ENCODE peak calls at places on chromosomes 4 and X, in seven cellular contexts. One of them, this sample, is unnamed. For H3K4me1, the result is how much of the 10 kb centered on the place peaks cover.

GRCh38 chr4:47483722-47484121 is 1.4 kb upstream of the ATP10D start:
- DNase-seq in HepG2: no peak
- DNase-seq in suprapubic skin: no peak
- DNase-seq in tibial nerve: no peak
- DNase-seq in esophagus muscularis mucosa: no peak
- DNase-seq in ovary: no peak
- DNase-seq in SK-N-SH: no peak
- DNase-seq in this sample: no peak

GRCh38 chr4:14864365-14864762 is 137.9 kb upstream of the CPEB2 start:
- DNase-seq in HepG2: no peak
- DNase-seq in suprapubic skin: no peak
- DNase-seq in tibial nerve: no peak
- DNase-seq in esophagus muscularis mucosa: no peak
- DNase-seq in ovary: no peak
- DNase-seq in SK-N-SH: no peak
- DNase-seq in this sample: no peak

GRCh38 chr4:31104033-31104432 is 383.9 kb downstream of the PCDH7 start:
- DNase-seq in HepG2: no peak
- DNase-seq in suprapubic skin: no peak
- DNase-seq in tibial nerve: no peak
- DNase-seq in esophagus muscularis mucosa: no peak
- DNase-seq in ovary: no peak
- DNase-seq in SK-N-SH: no peak
- DNase-seq in this sample: no peak

GRCh38 chrX:53458082-53458481 is 23.9 kb upstream of the HSD17B10 start:
- DNase-seq in HepG2: no peak
- DNase-seq in suprapubic skin: no peak
- DNase-seq in tibial nerve: no peak
- DNase-seq in esophagus muscularis mucosa: no peak
- DNase-seq in ovary: no peak
- DNase-seq in SK-N-SH: no peak
- DNase-seq in this sample: no peak

GRCh38 chr4:81565137-81565870 is 93.6 kb upstream of the RASGEF1B start:
- DNase-seq in HepG2: no peak
- DNase-seq in suprapubic skin: peak
- DNase-seq in tibial nerve: peak
- DNase-seq in esophagus muscularis mucosa: no peak
- DNase-seq in ovary: peak
- DNase-seq in SK-N-SH: no peak
- DNase-seq in this sample: peak

GRCh38 chr4:94214703-94215360 is 7.2 kb downstream of the SMARCAD1 start:
- DNase-seq in HepG2: no peak
- DNase-seq in suprapubic skin: no peak
- DNase-seq in tibial nerve: no peak
- DNase-seq in esophagus muscularis mucosa: no peak
- DNase-seq in ovary: no peak
- DNase-seq in SK-N-SH: no peak
- DNase-seq in this sample: no peak

GRCh38 chr4:36385951-36386561 is 104.6 kb downstream of the DTHD1 start:
- DNase-seq in HepG2: no peak
- DNase-seq in suprapubic skin: no peak
- DNase-seq in tibial nerve: no peak
- DNase-seq in esophagus muscularis mucosa: no peak
- DNase-seq in ovary: no peak
- DNase-seq in SK-N-SH: no peak
- DNase-seq in this sample: peak

GRCh38 chr4:26204911-26205368 is 115.9 kb upstream of the RBPJ start:
- DNase-seq in HepG2: no peak
- DNase-seq in suprapubic skin: no peak
- DNase-seq in tibial nerve: peak
- DNase-seq in esophagus muscularis mucosa: no peak
- DNase-seq in ovary: peak
- DNase-seq in SK-N-SH: no peak
- DNase-seq in this sample: no peak

GRCh38 chrX:129779086-129779672 is 570 bp upstream of the SASH3 start:
- DNase-seq in HepG2: no peak
- DNase-seq in suprapubic skin: no peak
- DNase-seq in tibial nerve: no peak
- DNase-seq in esophagus muscularis mucosa: no peak
- DNase-seq in ovary: no peak
- DNase-seq in SK-N-SH: no peak
- DNase-seq in this sample: no peak

GRCh38 chr4:76194325-76194724 is 19.3 kb downstream of the SCARB2 start:
- DNase-seq in HepG2: no peak
- DNase-seq in suprapubic skin: no peak
- DNase-seq in tibial nerve: no peak
- DNase-seq in esophagus muscularis mucosa: peak
- DNase-seq in ovary: no peak
- DNase-seq in SK-N-SH: no peak
- DNase-seq in this sample: no peak

GRCh38 chrX:100685284-100685996 is 41.4 kb downstream of the SRPX2 start:
- DNase-seq in HepG2: peak
- DNase-seq in suprapubic skin: no peak
- DNase-seq in tibial nerve: peak
- DNase-seq in esophagus muscularis mucosa: peak
- DNase-seq in ovary: peak
- DNase-seq in SK-N-SH: peak
- DNase-seq in this sample: peak

GRCh38 chr4:185358514-185359433 is 37.0 kb downstream of the LRP2BP start:
- DNase-seq in HepG2: peak
- DNase-seq in suprapubic skin: no peak
- DNase-seq in tibial nerve: no peak
- DNase-seq in esophagus muscularis mucosa: no peak
- DNase-seq in ovary: no peak
- DNase-seq in SK-N-SH: no peak
- DNase-seq in this sample: no peak

GRCh38 chr4:119314356-119314755 is 7.6 kb downstream of the FABP2 start:
- DNase-seq in HepG2: peak
- DNase-seq in suprapubic skin: no peak
- DNase-seq in tibial nerve: no peak
- DNase-seq in esophagus muscularis mucosa: no peak
- DNase-seq in ovary: no peak
- DNase-seq in SK-N-SH: no peak
- DNase-seq in this sample: peak

GRCh38 chr4:112515278-112516075 is 503 bp downstream of the NEUROG2 start:
- DNase-seq in HepG2: no peak
- DNase-seq in suprapubic skin: no peak
- DNase-seq in tibial nerve: no peak
- DNase-seq in esophagus muscularis mucosa: no peak
- DNase-seq in ovary: peak
- DNase-seq in SK-N-SH: peak
- DNase-seq in this sample: no peak

GRCh38 chrX:9785944-9786741 is at the start of gene SHROOM2:
- DNase-seq in HepG2: no peak
- DNase-seq in suprapubic skin: no peak
- DNase-seq in tibial nerve: no peak
- DNase-seq in esophagus muscularis mucosa: no peak
- DNase-seq in ovary: peak
- DNase-seq in SK-N-SH: peak
- DNase-seq in this sample: no peak

GRCh38 chr4:160143574-160143973 is 1040.7 kb downstream of the RAPGEF2 start:
- DNase-seq in HepG2: no peak
- DNase-seq in suprapubic skin: no peak
- DNase-seq in tibial nerve: no peak
- DNase-seq in esophagus muscularis mucosa: no peak
- DNase-seq in ovary: no peak
- DNase-seq in SK-N-SH: no peak
- DNase-seq in this sample: no peak

GRCh38 chrX:51568586-51568985 is 50.1 kb downstream of the CENPVL3 start:
- DNase-seq in HepG2: no peak
- DNase-seq in suprapubic skin: no peak
- DNase-seq in tibial nerve: no peak
- DNase-seq in esophagus muscularis mucosa: no peak
- DNase-seq in ovary: no peak
- DNase-seq in SK-N-SH: no peak
- DNase-seq in this sample: no peak

GRCh38 chrX:141928432-141928831 is 24.7 kb downstream of the MAGEC1 start:
- DNase-seq in HepG2: no peak
- DNase-seq in suprapubic skin: no peak
- DNase-seq in tibial nerve: no peak
- DNase-seq in esophagus muscularis mucosa: no peak
- DNase-seq in ovary: no peak
- DNase-seq in SK-N-SH: no peak
- DNase-seq in this sample: no peak

GRCh38 chr4:169774466-169775445 is 17.0 kb upstream of the HPF1 start:
- DNase-seq in HepG2: no peak
- DNase-seq in suprapubic skin: no peak
- DNase-seq in tibial nerve: no peak
- DNase-seq in esophagus muscularis mucosa: peak
- DNase-seq in ovary: no peak
- DNase-seq in SK-N-SH: peak
- DNase-seq in this sample: no peak

GRCh38 chr4:23855912-23856605 is 33.8 kb downstream of the PPARGC1A start:
- DNase-seq in HepG2: peak
- DNase-seq in suprapubic skin: no peak
- DNase-seq in tibial nerve: no peak
- DNase-seq in esophagus muscularis mucosa: no peak
- DNase-seq in ovary: no peak
- DNase-seq in SK-N-SH: no peak
- DNase-seq in this sample: no peak

GRCh38 chr4:13547563-13548041 is 3.3 kb upstream of the NKX3-2 start:
- DNase-seq in HepG2: no peak
- DNase-seq in suprapubic skin: no peak
- DNase-seq in tibial nerve: no peak
- DNase-seq in esophagus muscularis mucosa: no peak
- DNase-seq in ovary: no peak
- DNase-seq in SK-N-SH: peak
- DNase-seq in this sample: peak

GRCh38 chrX:54325077-54325476 is 32.8 kb downstream of the WNK3 start:
- DNase-seq in HepG2: no peak
- DNase-seq in suprapubic skin: no peak
- DNase-seq in tibial nerve: no peak
- DNase-seq in esophagus muscularis mucosa: no peak
- DNase-seq in ovary: no peak
- DNase-seq in SK-N-SH: no peak
- DNase-seq in this sample: no peak

GRCh38 chrX:152154050-152154449 is 15.7 kb upstream of the MAGEA10 start:
- DNase-seq in HepG2: no peak
- DNase-seq in suprapubic skin: no peak
- DNase-seq in tibial nerve: no peak
- DNase-seq in esophagus muscularis mucosa: no peak
- DNase-seq in ovary: no peak
- DNase-seq in SK-N-SH: no peak
- DNase-seq in this sample: no peak
- TF ChIP-seq EP300 in HepG2: no peak
- TF ChIP-seq EP300 in suprapubic skin: no peak
- TF ChIP-seq EP300 in tibial nerve: no peak
- TF ChIP-seq EP300 in esophagus muscularis mucosa: no peak
- TF ChIP-seq EP300 in ovary: no peak
- TF ChIP-seq EP300 in SK-N-SH: no peak
- TF ChIP-seq EP300 in this sample: no peak

GRCh38 chrX:124737771-124738170 is 391.4 kb downstream of the SH2D1A start:
- DNase-seq in HepG2: no peak
- DNase-seq in suprapubic skin: no peak
- DNase-seq in tibial nerve: no peak
- DNase-seq in esophagus muscularis mucosa: no peak
- DNase-seq in ovary: no peak
- DNase-seq in SK-N-SH: no peak
- DNase-seq in this sample: no peak
- H3K27ac ChIP-seq in HepG2: no peak
- H3K27ac ChIP-seq in suprapubic skin: no peak
- H3K27ac ChIP-seq in tibial nerve: no peak
- H3K27ac ChIP-seq in esophagus muscularis mucosa: peak
- H3K27ac ChIP-seq in ovary: no peak
- H3K27ac ChIP-seq in SK-N-SH: no peak
- H3K27ac ChIP-seq in this sample: no peak

GRCh38 chr4:173231916-173232315 is 63.3 kb downstream of the GALNT7 start:
- DNase-seq in HepG2: no peak
- DNase-seq in suprapubic skin: no peak
- DNase-seq in tibial nerve: no peak
- DNase-seq in esophagus muscularis mucosa: no peak
- DNase-seq in ovary: no peak
- DNase-seq in SK-N-SH: no peak
- DNase-seq in this sample: no peak

GRCh38 chr4:173227753-173228152 is 59.1 kb downstream of the GALNT7 start:
- DNase-seq in HepG2: no peak
- DNase-seq in suprapubic skin: no peak
- DNase-seq in tibial nerve: no peak
- DNase-seq in esophagus muscularis mucosa: no peak
- DNase-seq in ovary: no peak
- DNase-seq in SK-N-SH: no peak
- DNase-seq in this sample: no peak

GRCh38 chr4:173230077-173230476 is 61.5 kb downstream of the GALNT7 start:
- DNase-seq in HepG2: no peak
- DNase-seq in suprapubic skin: no peak
- DNase-seq in tibial nerve: no peak
- DNase-seq in esophagus muscularis mucosa: no peak
- DNase-seq in ovary: no peak
- DNase-seq in SK-N-SH: no peak
- DNase-seq in this sample: no peak

GRCh38 chr4:173223743-173224142 is 55.1 kb downstream of the GALNT7 start:
- DNase-seq in HepG2: no peak
- DNase-seq in suprapubic skin: no peak
- DNase-seq in tibial nerve: no peak
- DNase-seq in esophagus muscularis mucosa: no peak
- DNase-seq in ovary: no peak
- DNase-seq in SK-N-SH: no peak
- DNase-seq in this sample: no peak

DNA sequence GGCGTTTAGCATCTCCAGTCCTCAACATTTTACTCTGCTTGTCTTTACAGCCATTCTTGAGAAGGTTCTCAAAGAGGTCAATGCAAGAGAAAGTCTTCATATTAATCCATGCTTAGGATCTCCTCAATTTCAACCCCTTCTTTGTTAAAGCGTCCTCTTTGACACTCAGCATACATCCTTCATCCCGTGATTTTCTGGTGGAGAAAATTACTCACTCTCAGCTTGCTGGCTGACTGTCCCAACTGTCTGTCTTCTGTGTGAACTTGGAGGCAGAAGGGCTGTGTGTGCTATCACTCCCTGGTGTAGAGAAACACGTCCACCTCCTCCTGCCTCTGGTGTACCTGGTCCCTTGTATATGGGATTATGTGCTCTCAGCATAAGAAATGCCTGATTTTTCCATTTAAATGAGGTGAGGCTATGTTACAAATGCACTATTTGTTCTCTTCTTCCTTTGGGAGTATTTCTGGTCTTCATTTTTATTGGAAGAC is 57.8 kb downstream of the GALNT7 start:
- DNase-seq in HepG2: no peak
- DNase-seq in suprapubic skin: no peak
- DNase-seq in tibial nerve: no peak
- DNase-seq in esophagus muscularis mucosa: no peak
- DNase-seq in ovary: no peak
- DNase-seq in SK-N-SH: no peak
- DNase-seq in this sample: no peak
- H3K4me1 ChIP-seq in HepG2: under half
- H3K4me1 ChIP-seq in suprapubic skin: under half
- H3K4me1 ChIP-seq in tibial nerve: under half
- H3K4me1 ChIP-seq in esophagus muscularis mucosa: under half
- H3K4me1 ChIP-seq in ovary: under half
- H3K4me1 ChIP-seq in SK-N-SH: under half
- H3K4me1 ChIP-seq in this sample: under half

DNA sequence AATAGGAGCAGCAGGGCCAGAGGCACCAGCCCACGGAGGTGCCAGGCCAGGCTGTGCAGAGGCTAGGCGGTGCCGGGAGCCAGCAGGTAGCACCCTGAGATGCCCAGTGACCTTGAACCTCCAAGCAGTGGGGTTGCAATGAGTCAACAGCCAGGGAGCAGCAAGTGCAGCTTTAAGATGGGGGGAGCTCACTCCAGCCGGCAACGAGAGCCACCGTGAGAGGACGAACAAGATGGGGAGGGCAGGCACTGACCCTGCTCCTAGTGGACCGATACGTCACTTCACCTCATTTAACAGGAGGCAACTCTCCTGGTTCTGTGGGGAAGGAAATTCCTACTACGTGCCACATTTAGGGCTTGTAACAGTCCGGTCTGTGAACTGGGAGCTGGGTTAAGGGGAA is 4.8 kb downstream of the LETM1 start:
- DNase-seq in HepG2: no peak
- DNase-seq in suprapubic skin: no peak
- DNase-seq in tibial nerve: no peak
- DNase-seq in esophagus muscularis mucosa: no peak
- DNase-seq in ovary: no peak
- DNase-seq in SK-N-SH: no peak
- DNase-seq in this sample: no peak
- TF ChIP-seq EP300 in HepG2: no peak
- TF ChIP-seq EP300 in suprapubic skin: no peak
- TF ChIP-seq EP300 in tibial nerve: no peak
- TF ChIP-seq EP300 in esophagus muscularis mucosa: no peak
- TF ChIP-seq EP300 in ovary: no peak
- TF ChIP-seq EP300 in SK-N-SH: no peak
- TF ChIP-seq EP300 in this sample: no peak